ENCODE peak calls at places on chromosomes 2 and 18, in eight cellular contexts. One of them, this sample, is unnamed.

GRCh38 chr2:134780977-134781376 is 57.4 kb upstream of the ACMSD start:
- DNase-seq in aorta: no peak
- DNase-seq in NCI-H2171 treated with DMSO at 0.1 percent for 48 hours: no peak
- DNase-seq in hypothalamus: no peak
- DNase-seq in H1: no peak
- DNase-seq in hippocampal formation: no peak
- DNase-seq in progenitor cell of endocrine pancreas: no peak
- DNase-seq in NCI-H510A: no peak
- DNase-seq in this sample: no peak

GRCh38 chr2:20111311-20112131 is 60.1 kb upstream of the LAPTM4A start:
- DNase-seq in aorta: no peak
- DNase-seq in NCI-H2171 treated with DMSO at 0.1 percent for 48 hours: no peak
- DNase-seq in hypothalamus: no peak
- DNase-seq in H1: no peak
- DNase-seq in hippocampal formation: no peak
- DNase-seq in progenitor cell of endocrine pancreas: no peak
- DNase-seq in NCI-H510A: no peak
- DNase-seq in this sample: no peak

GRCh38 chr2:156342252-156343095 is 10.0 kb upstream of the NR4A2 start:
- DNase-seq in aorta: peak; percentile 97
- DNase-seq in NCI-H2171 treated with DMSO at 0.1 percent for 48 hours: peak; percentile 75
- DNase-seq in hypothalamus: peak; percentile 67
- DNase-seq in H1: no peak
- DNase-seq in hippocampal formation: peak; percentile 92
- DNase-seq in progenitor cell of endocrine pancreas: peak; percentile 89
- DNase-seq in NCI-H510A: peak; percentile 74
- DNase-seq in this sample: no peak

GRCh38 chr18:70634576-70635147 is 345.8 kb downstream of the SOCS6 start:
- DNase-seq in aorta: no peak
- DNase-seq in NCI-H2171 treated with DMSO at 0.1 percent for 48 hours: no peak
- DNase-seq in hypothalamus: no peak
- DNase-seq in H1: no peak
- DNase-seq in hippocampal formation: no peak
- DNase-seq in progenitor cell of endocrine pancreas: no peak
- DNase-seq in NCI-H510A: no peak
- DNase-seq in this sample: no peak

GRCh38 chr2:214816135-214816534 is 6.7 kb upstream of the BARD1 start:
- DNase-seq in aorta: no peak
- DNase-seq in NCI-H2171 treated with DMSO at 0.1 percent for 48 hours: no peak
- DNase-seq in hypothalamus: no peak
- DNase-seq in H1: no peak
- DNase-seq in hippocampal formation: no peak
- DNase-seq in progenitor cell of endocrine pancreas: no peak
- DNase-seq in NCI-H510A: no peak
- DNase-seq in this sample: no peak

GRCh38 chr2:157830696-157831570 is 45.2 kb downstream of the ACVR1 start:
- DNase-seq in aorta: no peak
- DNase-seq in NCI-H2171 treated with DMSO at 0.1 percent for 48 hours: peak; percentile 35
- DNase-seq in hypothalamus: no peak
- DNase-seq in H1: no peak
- DNase-seq in hippocampal formation: no peak
- DNase-seq in progenitor cell of endocrine pancreas: no peak
- DNase-seq in NCI-H510A: no peak
- DNase-seq in this sample: no peak

GRCh38 chr18:5964596-5964995 is 69.3 kb upstream of the TMEM200C start:
- DNase-seq in aorta: no peak
- DNase-seq in NCI-H2171 treated with DMSO at 0.1 percent for 48 hours: no peak
- DNase-seq in hypothalamus: no peak
- DNase-seq in H1: no peak
- DNase-seq in hippocampal formation: no peak
- DNase-seq in progenitor cell of endocrine pancreas: no peak
- DNase-seq in NCI-H510A: no peak
- DNase-seq in this sample: no peak

GRCh38 chr2:188678921-188679320 is 295.3 kb upstream of the COL3A1 start:
- DNase-seq in aorta: no peak
- DNase-seq in NCI-H2171 treated with DMSO at 0.1 percent for 48 hours: no peak
- DNase-seq in hypothalamus: no peak
- DNase-seq in H1: no peak
- DNase-seq in hippocampal formation: no peak
- DNase-seq in progenitor cell of endocrine pancreas: no peak
- DNase-seq in NCI-H510A: no peak
- DNase-seq in this sample: no peak

GRCh38 chr2:120559401-120559800 is 176.3 kb upstream of the GLI2 start:
- DNase-seq in aorta: no peak
- DNase-seq in NCI-H2171 treated with DMSO at 0.1 percent for 48 hours: no peak
- DNase-seq in hypothalamus: no peak
- DNase-seq in H1: no peak
- DNase-seq in hippocampal formation: no peak
- DNase-seq in progenitor cell of endocrine pancreas: no peak
- DNase-seq in NCI-H510A: no peak
- DNase-seq in this sample: no peak

GRCh38 chr2:237929979-237930378 is 36.8 kb upstream of the UBE2F start:
- DNase-seq in aorta: no peak
- DNase-seq in NCI-H2171 treated with DMSO at 0.1 percent for 48 hours: no peak
- DNase-seq in hypothalamus: no peak
- DNase-seq in H1: no peak
- DNase-seq in hippocampal formation: no peak
- DNase-seq in progenitor cell of endocrine pancreas: no peak
- DNase-seq in NCI-H510A: no peak
- DNase-seq in this sample: no peak

GRCh38 chr2:216318470-216318869 is 53.8 kb downstream of the MARCHF4 start:
- DNase-seq in aorta: no peak
- DNase-seq in NCI-H2171 treated with DMSO at 0.1 percent for 48 hours: no peak
- DNase-seq in hypothalamus: no peak
- DNase-seq in H1: no peak
- DNase-seq in hippocampal formation: no peak
- DNase-seq in progenitor cell of endocrine pancreas: no peak
- DNase-seq in NCI-H510A: no peak
- DNase-seq in this sample: no peak

GRCh38 chr18:35089918-35090550 is 48.8 kb downstream of the MAPRE2 start:
- DNase-seq in aorta: no peak
- DNase-seq in NCI-H2171 treated with DMSO at 0.1 percent for 48 hours: no peak
- DNase-seq in hypothalamus: no peak
- DNase-seq in H1: no peak
- DNase-seq in hippocampal formation: no peak
- DNase-seq in progenitor cell of endocrine pancreas: no peak
- DNase-seq in NCI-H510A: no peak
- DNase-seq in this sample: no peak

GRCh38 chr2:234427081-234428058 is 69.5 kb downstream of the ARL4C start:
- DNase-seq in aorta: no peak
- DNase-seq in NCI-H2171 treated with DMSO at 0.1 percent for 48 hours: no peak
- DNase-seq in hypothalamus: no peak
- DNase-seq in H1: peak; percentile 53
- DNase-seq in hippocampal formation: no peak
- DNase-seq in progenitor cell of endocrine pancreas: no peak
- DNase-seq in NCI-H510A: no peak
- DNase-seq in this sample: no peak

GRCh38 chr2:211944572-211944971 is 594.0 kb downstream of the ERBB4 start:
- DNase-seq in aorta: no peak
- DNase-seq in NCI-H2171 treated with DMSO at 0.1 percent for 48 hours: no peak
- DNase-seq in hypothalamus: no peak
- DNase-seq in H1: no peak
- DNase-seq in hippocampal formation: no peak
- DNase-seq in progenitor cell of endocrine pancreas: no peak
- DNase-seq in NCI-H510A: no peak
- DNase-seq in this sample: no peak

GRCh38 chr2:88055049-88055435 is 541 bp downstream of the KRCC1 start:
- DNase-seq in aorta: no peak
- DNase-seq in NCI-H2171 treated with DMSO at 0.1 percent for 48 hours: no peak
- DNase-seq in hypothalamus: no peak
- DNase-seq in H1: no peak
- DNase-seq in hippocampal formation: no peak
- DNase-seq in progenitor cell of endocrine pancreas: no peak
- DNase-seq in NCI-H510A: no peak
- DNase-seq in this sample: no peak

GRCh38 chr2:191811807-191812602 is 34.9 kb downstream of the CAVIN2 start:
- DNase-seq in aorta: peak; percentile 49
- DNase-seq in NCI-H2171 treated with DMSO at 0.1 percent for 48 hours: peak; percentile 74
- DNase-seq in hypothalamus: peak; percentile 13
- DNase-seq in H1: no peak
- DNase-seq in hippocampal formation: peak; percentile 74
- DNase-seq in progenitor cell of endocrine pancreas: peak; percentile 30
- DNase-seq in NCI-H510A: peak; percentile 16
- DNase-seq in this sample: no peak

GRCh38 chr18:56799756-56800155 is 148.6 kb downstream of the WDR7 start:
- DNase-seq in aorta: no peak
- DNase-seq in NCI-H2171 treated with DMSO at 0.1 percent for 48 hours: no peak
- DNase-seq in hypothalamus: no peak
- DNase-seq in H1: no peak
- DNase-seq in hippocampal formation: no peak
- DNase-seq in progenitor cell of endocrine pancreas: no peak
- DNase-seq in NCI-H510A: no peak
- DNase-seq in this sample: no peak

GRCh38 chr18:26133652-26134051 is at the start of gene PSMA8:
- DNase-seq in aorta: peak; percentile 54
- DNase-seq in NCI-H2171 treated with DMSO at 0.1 percent for 48 hours: no peak
- DNase-seq in hypothalamus: no peak
- DNase-seq in H1: peak; percentile 23
- DNase-seq in hippocampal formation: no peak
- DNase-seq in progenitor cell of endocrine pancreas: no peak
- DNase-seq in NCI-H510A: no peak
- DNase-seq in this sample: no peak

GRCh38 chr18:25561923-25562322 is 210.0 kb upstream of the ZNF521 start:
- DNase-seq in aorta: no peak
- DNase-seq in NCI-H2171 treated with DMSO at 0.1 percent for 48 hours: no peak
- DNase-seq in hypothalamus: no peak
- DNase-seq in H1: no peak
- DNase-seq in hippocampal formation: no peak
- DNase-seq in progenitor cell of endocrine pancreas: no peak
- DNase-seq in NCI-H510A: no peak
- DNase-seq in this sample: no peak

GRCh38 chr2:164826293-164827243 is 15.1 kb downstream of the COBLL1 start:
- DNase-seq in aorta: peak; percentile 58
- DNase-seq in NCI-H2171 treated with DMSO at 0.1 percent for 48 hours: peak; percentile 49
- DNase-seq in hypothalamus: no peak
- DNase-seq in H1: no peak
- DNase-seq in hippocampal formation: no peak
- DNase-seq in progenitor cell of endocrine pancreas: no peak
- DNase-seq in NCI-H510A: peak; percentile 14
- DNase-seq in this sample: no peak

GRCh38 chr2:151795646-151796240 is 32.5 kb downstream of the ARL5A start:
- DNase-seq in aorta: no peak
- DNase-seq in NCI-H2171 treated with DMSO at 0.1 percent for 48 hours: no peak
- DNase-seq in hypothalamus: no peak
- DNase-seq in H1: no peak
- DNase-seq in hippocampal formation: no peak
- DNase-seq in progenitor cell of endocrine pancreas: no peak
- DNase-seq in NCI-H510A: no peak
- DNase-seq in this sample: no peak

GRCh38 chr18:21693322-21693721 is 11.3 kb downstream of the ABHD3 start:
- DNase-seq in aorta: no peak
- DNase-seq in NCI-H2171 treated with DMSO at 0.1 percent for 48 hours: no peak
- DNase-seq in hypothalamus: no peak
- DNase-seq in H1: no peak
- DNase-seq in hippocampal formation: no peak
- DNase-seq in progenitor cell of endocrine pancreas: no peak
- DNase-seq in NCI-H510A: no peak
- DNase-seq in this sample: no peak

GRCh38 chr2:239188536-239188935 is 212.3 kb downstream of the HDAC4 start:
- DNase-seq in aorta: no peak
- DNase-seq in NCI-H2171 treated with DMSO at 0.1 percent for 48 hours: no peak
- DNase-seq in hypothalamus: no peak
- DNase-seq in H1: no peak
- DNase-seq in hippocampal formation: no peak
- DNase-seq in progenitor cell of endocrine pancreas: no peak
- DNase-seq in NCI-H510A: no peak
- DNase-seq in this sample: no peak